ENCODE peak calls at places on chromosomes 2 and 18, in five cellular contexts. G, O, S, A and K are unnamed samples.

GRCh38 chr2:64488050-64488974 is 34.4 kb downstream of the LGALSL start:
- DNase-seq in G (peak; percentile 71), O (peak; percentile 72), S (peak; percentile 84), A (peak; percentile 91), K (peak; percentile 79)

GRCh38 chr2:54106631-54107454 is 8.6 kb upstream of the ACYP2 start:
- DNase-seq in G (no peak), O (no peak), S (peak; percentile 38), A (no peak), K (no peak)

GRCh38 chr2:197378494-197378972 is 56.3 kb downstream of the SF3B1 start:
- DNase-seq in G (no peak), O (no peak), S (peak; percentile 53), A (no peak), K (no peak)

GRCh38 chr2:236538242-236538641 is 31.4 kb upstream of the ACKR3 start:
- DNase-seq in G (no peak), O (no peak), S (no peak), A (no peak), K (no peak)

GRCh38 chr18:48798334-48799197 is 152.2 kb downstream of the SMAD7 start:
- DNase-seq in G (no peak), O (peak; percentile 50), S (peak; percentile 16), A (no peak), K (peak; percentile 68)

GRCh38 chr2:120794716-120795115 is 59.0 kb downstream of the GLI2 start:
- DNase-seq in G (no peak), O (no peak), S (no peak), A (no peak), K (no peak)

GRCh38 chr2:32250290-32250689 is 14.4 kb downstream of the NLRC4 start:
- DNase-seq in G (no peak), O (no peak), S (no peak), A (no peak), K (no peak)

GRCh38 chr2:119230630-119231185 is 7.1 kb downstream of the STEAP3 start:
- DNase-seq in G (no peak), O (no peak), S (no peak), A (no peak), K (no peak)

GRCh38 chr2:17273066-17273465 is 245.2 kb downstream of the RAD51AP2 start:
- DNase-seq in G (no peak), O (no peak), S (no peak), A (no peak), K (no peak)

GRCh38 chr2:163984991-163985390 is 249.2 kb upstream of the FIGN start:
- DNase-seq in G (no peak), O (no peak), S (no peak), A (no peak), K (no peak)

GRCh38 chr18:394997-395383 is 105.5 kb downstream of the COLEC12 start:
- DNase-seq in G (no peak), O (no peak), S (no peak), A (no peak), K (no peak)

GRCh38 chr18:9569178-9569577 is 45.2 kb downstream of the PPP4R1 start:
- DNase-seq in G (no peak), O (no peak), S (peak; percentile 36), A (no peak), K (no peak)

GRCh38 chr18:79586436-79587297 is 92.9 kb upstream of the CTDP1 start:
- DNase-seq in G (no peak), O (no peak), S (no peak), A (peak; percentile 75), K (no peak)

GRCh38 chr2:112024246-112024645 is 30.8 kb upstream of the TMEM87B start:
- DNase-seq in G (no peak), O (no peak), S (no peak), A (no peak), K (no peak)

GRCh38 chr2:191478754-191479679 is 198.9 kb upstream of the NABP1 start:
- DNase-seq in G (peak; percentile 37), O (peak; percentile 36), S (peak; percentile 50), A (no peak), K (peak; percentile 72)

GRCh38 chr2:161237397-161238263 is 70.6 kb upstream of the PSMD14 start:
- DNase-seq in G (no peak), O (peak; percentile 52), S (peak; percentile 60), A (peak; percentile 88), K (no peak)

GRCh38 chr2:46335966-46336436 is 38.8 kb downstream of the EPAS1 start:
- DNase-seq in G (no peak), O (no peak), S (peak; percentile 75), A (no peak), K (no peak)

GRCh38 chr2:39411186-39411944 is 25.7 kb downstream of the MAP4K3 start:
- DNase-seq in G (no peak), O (no peak), S (no peak), A (no peak), K (no peak)

GRCh38 chr2:39407516-39408296 is 29.4 kb downstream of the MAP4K3 start:
- DNase-seq in G (no peak), O (no peak), S (no peak), A (no peak), K (no peak)

GRCh38 chr2:39408351-39409136 is 28.5 kb downstream of the MAP4K3 start:
- DNase-seq in G (no peak), O (no peak), S (no peak), A (no peak), K (no peak)

GRCh38 chr2:39413063-39413722 is 23.9 kb downstream of the MAP4K3 start:
- DNase-seq in G (no peak), O (no peak), S (no peak), A (no peak), K (no peak)

GRCh38 chr2:39409697-39410389 is 27.2 kb downstream of the MAP4K3 start:
- DNase-seq in G (no peak), O (no peak), S (no peak), A (no peak), K (no peak)
- H3K4me1 ChIP-seq in G (peaks cover 5% of the 10 kb centered on the region), O (peaks cover 99% of the 10 kb centered on the region), S (peaks cover 8% of the 10 kb centered on the region), A (peaks cover 11% of the 10 kb centered on the region), K (no peaks in the 10 kb centered on the region)

GRCh38 chr2:101187131-101187530 is 35.9 kb upstream of the TBC1D8 start:
- DNase-seq in G (no peak), O (no peak), S (no peak), A (no peak), K (no peak)

GRCh38 chr2:101185085-101185484 is 33.9 kb upstream of the TBC1D8 start:
- DNase-seq in G (no peak), O (no peak), S (no peak), A (no peak), K (no peak)

GRCh38 chr2:101190753-101191516 is 39.8 kb upstream of the TBC1D8 start:
- DNase-seq in G (no peak), O (no peak), S (no peak), A (no peak), K (no peak)

GRCh38 chr2:101185656-101186055 is 34.5 kb upstream of the TBC1D8 start:
- DNase-seq in G (no peak), O (no peak), S (no peak), A (no peak), K (no peak)

DNA sequence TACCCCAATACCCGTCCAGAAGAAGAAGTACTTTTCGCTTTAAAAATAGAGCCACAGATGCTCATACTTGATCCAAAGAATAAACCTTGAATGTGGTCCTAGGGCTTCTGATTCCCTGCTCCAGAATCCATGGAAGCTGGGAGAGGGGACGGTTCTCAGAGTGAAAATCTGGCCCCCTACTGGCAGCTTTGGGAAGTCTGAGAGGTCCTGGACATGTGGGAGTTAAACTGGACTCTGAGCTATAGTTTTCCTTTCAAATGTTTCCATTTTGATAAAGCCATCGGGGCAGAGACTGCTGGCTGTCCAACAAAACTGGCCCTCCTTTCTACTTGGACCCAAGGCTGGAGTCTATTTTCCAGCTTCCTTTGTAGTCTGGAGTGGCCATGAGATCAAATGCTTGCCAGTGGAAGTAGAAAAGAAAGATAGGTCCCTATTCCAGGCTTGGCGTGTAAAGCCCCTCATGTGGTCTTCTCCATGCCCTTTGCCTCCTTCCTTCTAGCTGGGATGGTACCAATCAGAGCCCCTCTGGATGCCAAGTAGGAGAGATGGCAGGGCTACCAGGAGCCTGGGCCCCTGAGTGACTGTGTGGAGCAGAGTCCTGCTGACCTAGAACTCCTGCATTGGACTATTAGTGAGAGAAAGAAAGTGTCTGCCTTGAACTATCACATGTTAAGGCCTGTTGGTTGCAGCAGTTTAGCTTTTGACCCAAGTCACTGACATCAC is 37.7 kb upstream of the TBC1D8 start:
- DNase-seq in G (peak; percentile 36), O (no peak), S (peak; percentile 68), A (no peak), K (no peak)
- TF ChIP-seq CTCF in G (no peak), O (peak; percentile 50), S (peak; percentile 40), A (peak; percentile 49), K (no peak)

GRCh38 chr2:43175187-43175490 is 51.3 kb downstream of the ZFP36L2 start:
- DNase-seq in G (no peak), O (no peak), S (no peak), A (no peak), K (no peak)
- H3K4me1 ChIP-seq in G (peaks cover 26% of the 10 kb centered on the region), O (peaks cover 48% of the 10 kb centered on the region), S (peaks cover 23% of the 10 kb centered on the region), A (peaks cover 14% of the 10 kb centered on the region), K (no peaks in the 10 kb centered on the region)

DNA sequence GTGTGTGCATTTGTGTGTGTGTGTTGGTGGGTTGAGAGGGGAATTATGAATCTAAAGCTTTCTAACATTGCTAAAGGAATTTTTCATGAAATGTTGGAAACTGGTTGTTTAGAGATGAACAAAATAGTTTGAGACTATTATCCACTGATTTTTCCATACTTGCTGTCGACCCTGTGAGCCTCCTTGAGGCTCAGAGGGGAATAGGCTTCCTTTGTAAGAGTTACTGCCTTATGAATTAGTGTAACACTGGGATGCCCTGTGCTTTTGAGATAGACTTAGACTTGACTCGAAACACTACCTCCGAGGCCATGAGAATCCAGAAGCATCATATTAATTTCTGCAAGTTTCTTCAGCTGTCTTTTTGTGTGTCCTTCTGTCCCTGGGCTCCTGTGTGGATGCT is 37.9 kb downstream of the AQP4 start:
- DNase-seq in G (no peak), O (no peak), S (no peak), A (no peak), K (no peak)
- TF ChIP-seq CTCF in G (no peak), O (no peak), S (no peak), A (no peak), K (no peak)

DNA sequence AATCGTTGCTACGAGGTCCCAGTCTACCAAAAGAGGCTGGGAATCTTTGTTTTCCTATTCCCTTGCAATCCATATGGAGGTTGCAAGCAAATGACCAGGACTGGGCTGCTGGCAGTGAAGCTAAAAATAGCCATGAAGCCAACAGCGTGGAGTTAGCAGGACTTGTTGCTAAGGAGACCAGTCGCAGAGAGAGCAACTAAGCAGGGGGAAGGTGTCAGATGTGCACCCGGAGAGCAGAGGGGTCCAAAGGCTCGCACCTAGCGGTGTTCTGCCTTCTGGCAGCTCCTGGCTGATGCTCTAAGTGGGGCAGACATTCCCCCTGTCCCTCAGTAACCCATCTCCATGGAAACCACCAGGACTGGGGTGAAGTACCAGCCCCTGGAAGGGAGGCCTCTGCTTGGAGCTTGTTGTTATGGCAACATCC is 84.7 kb downstream of the DNMT3A start:
- DNase-seq in G (no peak), O (no peak), S (no peak), A (no peak), K (no peak)
- H3K4me1 ChIP-seq in G (peaks cover 2% of the 10 kb centered on the region), O (peaks cover 27% of the 10 kb centered on the region), S (no peaks in the 10 kb centered on the region), A (peaks cover 6% of the 10 kb centered on the region), K (peaks cover 30% of the 10 kb centered on the region)